ENCODE peak calls at places on chromosomes 4 and X, in nine cellular contexts. P is SK-N-SH, U is hepatocyte, V is PC-3, F is GM23338, K is OCI-LY7, S is GM23248, O is neural progenitor cell, H is HCT116. B is an unnamed sample.

GRCh38 chr4:169135776-169136175 is 125.7 kb upstream of the CBR4 start:
- DNase-seq in O (no peak), H (no peak), S (no peak), K (no peak), P (no peak), F (no peak), V (no peak), U (no peak), B (no peak)

GRCh38 chr4:175127314-175127713 is 209.2 kb downstream of the ADAM29 start:
- DNase-seq in S (no peak), P (no peak), U (no peak), V (peak), O (no peak), F (no peak), K (no peak), H (no peak), B (no peak)

GRCh38 chrX:12804655-12805054 is 13.4 kb downstream of the PRPS2 start:
- DNase-seq in H (no peak), V (peak), O (no peak), P (no peak), S (no peak), K (no peak), U (no peak), F (no peak), B (no peak)

GRCh38 chr4:69689530-69690111 is 36.6 kb upstream of the UGT2A1 start:
- DNase-seq in P (peak), U (peak), H (peak), S (peak), K (peak), F (peak), V (peak), O (peak), B (peak)

GRCh38 chr4:7744131-7744804 is 195.4 kb downstream of the AFAP1 start:
- DNase-seq in K (no peak), P (no peak), O (no peak), V (no peak), F (no peak), S (no peak), U (no peak), H (no peak), B (no peak)

GRCh38 chr4:40992472-40993298 is 221.7 kb downstream of the APBB2 start:
- DNase-seq in P (no peak), F (no peak), V (peak), U (no peak), S (peak), K (peak), H (no peak), O (no peak), B (no peak)

GRCh38 chr4:16759781-16760459 is 138.5 kb downstream of the LDB2 start:
- DNase-seq in H (no peak), F (no peak), V (no peak), O (no peak), P (no peak), S (peak), U (no peak), K (no peak), B (no peak)

GRCh38 chr4:45527160-45527559 is 596.7 kb downstream of the GABRG1 start:
- DNase-seq in H (no peak), V (no peak), S (no peak), U (no peak), F (no peak), K (no peak), P (no peak), O (no peak), B (no peak)

GRCh38 chrX:40156472-40157227 is 58.9 kb upstream of the BCOR start:
- DNase-seq in U (no peak), S (no peak), V (no peak), K (no peak), P (no peak), H (no peak), F (peak), O (peak), B (no peak)

DNA sequence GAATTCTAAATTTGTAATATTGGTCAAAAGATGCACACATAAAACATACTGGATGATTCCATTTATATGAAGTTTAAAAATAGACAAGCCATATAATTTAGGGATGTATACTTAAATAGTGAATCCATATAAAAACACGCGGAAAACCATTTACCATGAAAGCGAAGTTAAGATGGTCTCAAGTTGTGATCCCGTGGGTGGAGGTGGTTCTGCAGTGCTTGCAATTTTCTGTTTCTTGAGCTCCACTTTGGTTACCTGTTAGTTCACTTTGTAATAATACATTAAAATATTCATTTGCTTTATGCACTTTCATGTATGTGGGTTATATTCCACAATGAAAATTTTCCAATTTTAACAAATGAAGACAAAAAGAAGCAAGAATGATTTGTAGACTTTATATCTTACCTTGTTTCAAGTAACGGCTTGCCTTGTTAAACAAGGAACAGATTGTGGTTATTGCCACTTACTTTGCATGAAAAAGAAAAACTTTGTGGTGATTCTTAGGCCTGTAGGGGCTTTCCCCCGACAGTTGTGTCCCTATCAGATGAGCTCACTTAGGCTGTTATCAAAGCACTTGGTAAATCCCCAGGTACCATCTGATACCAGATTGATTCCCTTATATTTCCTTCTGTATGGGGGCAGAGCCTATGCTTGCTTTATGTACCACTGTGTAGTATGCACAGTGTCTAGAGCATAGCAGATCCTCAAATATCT is 12.2 kb downstream of the UCP1 start:
- DNase-seq in K (peak), V (no peak), P (no peak), F (peak), O (no peak), S (no peak), U (no peak), H (no peak), B (peak)
- TF ChIP-seq EZH2phosphoT487 in K (no peak), V (no peak), P (no peak), F (no peak), O (no peak), S (no peak), U (no peak), H (no peak), B (no peak)

GRCh38 chr4:39025552-39026085 is 6.6 kb downstream of the TMEM156 start:
- DNase-seq in K (peak), H (no peak), U (no peak), F (no peak), V (no peak), P (no peak), O (no peak), S (peak), B (no peak)
- TF ChIP-seq EZH2phosphoT487 in K (no peak), H (no peak), U (no peak), F (no peak), V (no peak), P (no peak), O (no peak), S (no peak), B (no peak)

GRCh38 chrX:128754130-128754529 is 701.9 kb upstream of the ACTRT1 start:
- DNase-seq in O (no peak), F (peak), U (no peak), S (no peak), V (no peak), K (no peak), P (no peak), H (no peak), B (no peak)
- TF ChIP-seq EZH2phosphoT487 in O (no peak), F (no peak), U (no peak), S (no peak), V (no peak), K (no peak), P (no peak), H (no peak), B (no peak)

GRCh38 chr4:75821966-75822365 is 80.3 kb downstream of the PPEF2 start:
- DNase-seq in H (no peak), F (no peak), K (no peak), O (no peak), S (peak), U (no peak), P (no peak), V (peak), B (no peak)
- TF ChIP-seq EZH2phosphoT487 in H (no peak), F (no peak), K (no peak), O (no peak), S (no peak), U (no peak), P (no peak), V (no peak), B (no peak)

DNA sequence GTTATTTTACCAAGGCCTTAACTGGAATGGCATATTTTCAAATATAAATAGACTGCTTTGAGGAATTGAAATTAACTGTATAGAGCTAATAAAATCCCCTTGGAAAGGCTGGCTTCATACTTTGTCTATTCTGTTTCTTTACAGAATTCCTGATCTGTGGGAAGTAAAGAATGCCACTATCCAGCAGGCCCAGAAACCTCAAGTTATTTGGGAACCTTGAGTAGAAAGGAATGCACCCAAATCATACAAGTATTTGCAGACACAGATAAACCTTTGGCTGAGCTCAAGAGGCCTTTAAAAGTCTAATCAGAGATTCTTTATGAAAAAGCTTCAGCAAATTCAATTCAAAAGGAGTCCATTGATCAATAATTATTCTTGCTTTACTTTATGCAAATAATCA is 975.7 kb upstream of the PABPC4L start:
- DNase-seq in U (no peak), H (no peak), K (no peak), V (no peak), O (no peak), F (peak), P (no peak), S (no peak), B (no peak)
- TF ChIP-seq EZH2phosphoT487 in U (no peak), H (no peak), K (no peak), V (no peak), O (no peak), F (no peak), P (no peak), S (no peak), B (no peak)

GRCh38 chrX:136711147-136711546 is 63.2 kb downstream of the CD40LG start:
- DNase-seq in F (peak), P (peak), S (peak), V (peak), H (no peak), U (peak), O (peak), K (peak), B (peak)

GRCh38 chrX:136718091-136718490 is 62.6 kb downstream of the ARHGEF6 start:
- DNase-seq in H (no peak), F (no peak), S (no peak), K (no peak), U (no peak), O (no peak), V (no peak), P (no peak), B (no peak)

GRCh38 chrX:136712631-136713030 is 64.7 kb downstream of the CD40LG start:
- DNase-seq in O (no peak), F (peak), S (no peak), K (no peak), H (no peak), P (no peak), V (no peak), U (no peak), B (no peak)

GRCh38 chrX:136710324-136710951 is 62.5 kb downstream of the CD40LG start:
- DNase-seq in K (no peak), F (no peak), O (no peak), V (peak), H (no peak), P (no peak), U (no peak), S (peak), B (peak)

DNA sequence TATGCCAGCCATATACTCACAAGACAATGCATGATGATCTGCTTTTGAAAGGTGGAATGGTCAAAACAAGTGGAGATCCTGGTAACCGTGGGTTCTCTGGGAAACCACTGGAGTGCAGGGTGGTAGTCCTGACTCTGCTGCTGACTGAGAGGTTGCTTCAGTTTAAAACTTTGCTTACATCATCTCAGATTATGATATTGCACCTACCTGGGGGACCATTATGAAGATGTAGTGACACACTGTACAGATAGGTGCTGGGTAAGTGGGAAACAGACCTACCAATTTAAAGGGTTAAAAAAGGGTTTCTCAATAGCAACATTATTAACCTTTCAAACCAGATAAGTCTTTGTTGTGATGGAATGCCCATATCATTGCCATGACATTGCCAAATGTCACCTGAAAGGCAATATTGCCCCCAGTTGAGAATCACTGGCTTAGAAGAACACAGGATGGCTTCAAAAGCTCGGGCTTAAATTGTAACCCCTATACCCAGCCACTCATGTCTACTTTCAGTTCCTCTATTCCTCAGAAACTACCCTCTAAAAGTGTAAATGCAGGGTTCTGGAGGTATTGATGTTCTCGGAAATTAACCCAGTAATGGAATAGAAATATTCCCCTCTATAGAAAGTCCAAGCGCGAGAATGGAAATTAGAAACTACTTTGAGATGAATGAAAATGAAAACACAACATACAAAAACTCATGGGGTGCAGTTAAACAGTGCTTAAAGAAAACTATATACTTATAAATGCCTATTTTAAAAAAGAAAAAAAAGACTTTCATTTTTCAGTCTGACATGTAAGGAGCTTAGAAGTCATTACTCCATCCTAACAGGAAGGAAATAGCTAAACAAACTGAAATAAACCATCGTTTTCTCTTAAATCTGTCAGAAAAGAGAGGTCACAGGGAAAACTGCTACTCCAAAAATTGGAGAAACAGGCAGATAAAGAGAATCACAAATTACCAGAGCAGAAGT is 65.8 kb downstream of the ARHGEF6 start:
- DNase-seq in H (no peak), O (no peak), V (no peak), K (peak), F (no peak), U (no peak), P (no peak), S (no peak), B (peak)
- TF ChIP-seq EZH2phosphoT487 in H (no peak), O (no peak), V (no peak), K (no peak), F (no peak), U (no peak), P (no peak), S (no peak), B (no peak)

GRCh38 chr4:177191586-177191985 is 118.1 kb upstream of the NEIL3 start:
- DNase-seq in U (no peak), V (no peak), H (no peak), P (no peak), K (no peak), F (peak), S (no peak), O (no peak), B (no peak)
- TF ChIP-seq EZH2phosphoT487 in U (no peak), V (no peak), H (no peak), P (no peak), K (no peak), F (no peak), S (no peak), O (no peak), B (no peak)

GRCh38 chr4:113700602-113701150 is 60.9 kb downstream of the CAMK2D start:
- DNase-seq in O (no peak), H (no peak), F (no peak), V (no peak), K (no peak), P (no peak), S (no peak), U (peak), B (no peak)
- TF ChIP-seq EZH2phosphoT487 in O (no peak), H (no peak), F (no peak), V (no peak), K (no peak), P (no peak), S (no peak), U (no peak), B (no peak)

B was measured in MM.1S.